ENCODE peak calls at places on chromosomes 7 and 10, in six cellular contexts. S is erythroblast, V is transverse colon, F is GM12891, K is uterus, B is breast epithelium. Z is an unnamed sample.

GRCh38 chr7:31373337-31374289 is 33.1 kb upstream of the NEUROD6 start:
- DNase-seq in F (peak), S (peak), V (peak), K (no peak), B (no peak), Z (peak)

GRCh38 chr10:60964257-60965235 is 20.6 kb upstream of the RHOBTB1 start:
- DNase-seq in B (peak), V (peak), S (peak), K (peak), F (peak), Z (peak)

GRCh38 chr7:102042016-102042656 is 224.7 kb downstream of the CUX1 start:
- DNase-seq in B (no peak), S (no peak), F (no peak), V (no peak), K (no peak), Z (peak)

GRCh38 chr10:42983595-42983990 is 93.3 kb upstream of the RET start:
- DNase-seq in K (no peak), B (no peak), S (no peak), V (no peak), F (no peak), Z (no peak)

GRCh38 chr10:118047363-118047719 is 600 bp upstream of the RAB11FIP2 start:
- DNase-seq in F (no peak), V (no peak), S (no peak), B (no peak), K (peak), Z (peak)

GRCh38 chr10:70258216-70258615 is 25.0 kb upstream of the PPA1 start:
- DNase-seq in K (no peak), V (no peak), F (no peak), S (no peak), B (no peak), Z (no peak)

GRCh38 chr7:42910306-42910705 is 1.6 kb downstream of the C7orf25 start:
- DNase-seq in S (no peak), B (no peak), V (no peak), K (no peak), F (no peak), Z (no peak)

GRCh38 chr10:5811387-5811821 is 1.8 kb downstream of the GDI2 start:
- DNase-seq in S (no peak), B (no peak), V (no peak), K (no peak), F (no peak), Z (no peak)

GRCh38 chr7:26815452-26815851 is 48.9 kb downstream of the SKAP2 start:
- DNase-seq in K (no peak), S (no peak), F (no peak), B (no peak), V (no peak), Z (no peak)
- TF ChIP-seq POLR2A in K (no peak), S (no peak), F (no peak), B (no peak), V (no peak), Z (no peak)

DNA sequence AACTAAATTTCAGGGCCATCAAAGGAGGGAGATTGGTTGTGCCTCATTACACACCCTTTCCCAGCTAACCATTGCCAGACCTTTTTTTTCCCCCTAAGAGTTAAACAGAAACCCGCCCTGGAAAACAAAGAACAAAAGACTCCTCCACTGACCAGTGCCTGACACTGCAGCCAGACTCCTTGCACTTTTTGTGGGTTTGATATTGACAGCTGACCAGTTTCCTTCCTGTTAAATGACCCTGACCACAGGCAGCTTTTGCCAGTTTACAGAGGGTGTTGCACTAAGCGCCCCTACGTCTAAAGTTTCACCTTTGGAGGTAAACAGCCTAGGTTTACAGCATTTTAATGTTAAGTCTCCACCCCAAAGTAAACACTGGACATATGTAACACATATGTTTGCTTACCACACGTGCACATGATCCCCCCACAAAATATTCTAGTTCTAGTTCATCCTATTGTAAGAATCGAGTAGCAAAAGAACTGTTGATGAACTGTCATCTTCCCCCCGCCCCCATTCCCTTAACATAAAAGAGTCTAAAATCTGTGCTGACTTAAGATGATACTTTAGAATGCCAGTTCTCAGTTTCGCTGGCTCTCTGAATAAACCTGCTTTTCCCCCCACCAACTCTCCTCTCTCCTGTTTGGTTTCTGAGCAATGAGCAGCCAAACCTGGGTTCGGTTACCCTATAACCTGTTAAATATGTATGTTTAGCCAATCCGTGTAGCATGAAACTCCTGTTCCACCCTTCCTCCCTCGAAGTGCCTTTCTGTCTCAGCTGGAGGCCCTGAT is 38.0 kb downstream of the FOXI2 start:
- DNase-seq in B (no peak), S (no peak), V (no peak), K (no peak), F (no peak), Z (no peak)
- TF ChIP-seq POLR2A in B (no peak), S (no peak), V (no peak), K (no peak), F (no peak), Z (no peak)

GRCh38 chr10:68560201-68560915 is at the start of gene TET1:
- DNase-seq in B (peak), K (peak), S (peak), V (peak), F (peak), Z (peak)
- TF ChIP-seq POLR2A in B (no peak), K (peak), S (no peak), V (peak), F (no peak), Z (peak)

GRCh38 chr7:152674860-152675760 is 831 bp downstream of the XRCC2 start:
- DNase-seq in S (peak), V (no peak), K (no peak), B (no peak), F (no peak), Z (no peak)

GRCh38 chr7:152673902-152674301 is 2.0 kb downstream of the XRCC2 start:
- DNase-seq in V (no peak), K (no peak), S (no peak), F (no peak), B (no peak), Z (no peak)

GRCh38 chr7:152678133-152678645 is 2.2 kb upstream of the XRCC2 start:
- DNase-seq in F (no peak), B (no peak), S (no peak), V (no peak), K (no peak), Z (no peak)

GRCh38 chr7:152672626-152673025 is 3.3 kb downstream of the XRCC2 start:
- DNase-seq in F (no peak), V (no peak), S (no peak), K (no peak), B (no peak), Z (no peak)

GRCh38 chr7:152675761-152676636 is at the start of gene XRCC2:
- DNase-seq in V (peak), K (peak), S (peak), F (peak), B (peak), Z (peak)
- TF ChIP-seq POLR2A in V (peak), K (peak), S (peak), F (peak), B (peak), Z (peak)

GRCh38 chr7:892648-893593 is 16.6 kb downstream of the GET4 start:
- DNase-seq in B (no peak), F (no peak), K (no peak), S (no peak), V (no peak), Z (no peak)
- TF ChIP-seq POLR2A in B (no peak), F (no peak), K (no peak), S (no peak), V (no peak), Z (no peak)

GRCh38 chr7:22854158-22855048 is 31.8 kb upstream of the TOMM7 start:
- DNase-seq in V (peak), F (peak), S (peak), B (peak), K (peak), Z (peak)
- TF ChIP-seq POLR2A in V (peak), F (peak), S (peak), B (peak), K (peak), Z (peak)

Z was measured in H54.